ENCODE peak calls at places on chromosomes 11 and 22, in four cellular contexts. L is HepG2, C is HEK293T, V is GM12878. J is an unnamed sample.

GRCh38 chr22:48953103-48953720 is 874.5 kb downstream of the BRD1 start:
- DNase-seq in V (no peak), C (no peak), L (no peak), J (no peak)

GRCh38 chr11:57874981-57875380 is 113.4 kb downstream of the CTNND1 start:
- DNase-seq in L (no peak), C (no peak), V (no peak), J (no peak)

GRCh38 chr11:3855808-3856491 is 486 bp downstream of the STIM1 start:
- DNase-seq in L (no peak), V (no peak), C (no peak), J (peak; percentile 60)

GRCh38 chr11:119545978-119546915 is 123.3 kb upstream of the THY1 start:
- DNase-seq in C (no peak), V (no peak), L (no peak), J (no peak)

GRCh38 chr11:72864692-72865655 is 50.8 kb downstream of the ATG16L2 start:
- DNase-seq in L (no peak), C (no peak), V (no peak), J (no peak)

GRCh38 chr11:117979481-117980211 is 6.5 kb upstream of the IL10RA start:
- DNase-seq in V (peak; percentile 82), L (no peak), C (no peak), J (peak; percentile 11)

GRCh38 chr11:95149659-95150294 is 60.1 kb downstream of the ENDOD1 start:
- DNase-seq in V (no peak), C (no peak), L (peak; percentile 91), J (no peak)

GRCh38 chr22:46093796-46094195 is 56.5 kb upstream of the PPARA start:
- DNase-seq in V (no peak), L (no peak), C (no peak), J (no peak)

GRCh38 chr11:73189315-73189714 is 28.8 kb upstream of the P2RY2 start:
- DNase-seq in V (peak; percentile 57), L (no peak), C (no peak), J (no peak)

GRCh38 chr11:61507012-61507768 is 1.4 kb upstream of the LRRC10B start:
- DNase-seq in C (no peak), L (no peak), V (no peak), J (no peak)

GRCh38 chr22:43850529-43850928 is 11.8 kb downstream of the SULT4A1 start:
- DNase-seq in L (no peak), C (no peak), V (no peak), J (no peak)

GRCh38 chr11:63510360-63511130 is 4.7 kb downstream of the LGALS12 start:
- DNase-seq in L (no peak), V (no peak), C (no peak), J (no peak)

GRCh38 chr11:14413307-14414072 is 54.5 kb upstream of the RRAS2 start:
- DNase-seq in C (peak; percentile 32), L (no peak), V (no peak), J (peak; percentile 64)

GRCh38 chr11:47768090-47768620 is 1.0 kb upstream of the FNBP4 start:
- DNase-seq in V (no peak), L (no peak), C (peak; percentile 58), J (peak; percentile 23)

GRCh38 chr11:12717851-12718291 is 43.6 kb downstream of the TEAD1 start:
- DNase-seq in C (no peak), L (no peak), V (peak; percentile 74), J (no peak)

GRCh38 chr11:63608353-63609345 is 5.6 kb downstream of the PLAAT3 start:
- DNase-seq in L (no peak), V (no peak), C (no peak), J (no peak)

GRCh38 chr11:59756845-59757244 is 1.7 kb downstream of the STX3 start:
- DNase-seq in C (no peak), V (no peak), L (no peak), J (peak; percentile 64)

GRCh38 chr11:83819936-83820549 is 533.9 kb upstream of the CCDC90B start:
- DNase-seq in C (peak; percentile 20), L (peak; percentile 43), V (no peak), J (peak; percentile 39)

GRCh38 chr22:39718206-39718605 is 147.7 kb downstream of the CACNA1I start:
- DNase-seq in L (no peak), V (no peak), C (no peak), J (no peak)

GRCh38 chr22:46110215-46110614 is 40.1 kb upstream of the PPARA start:
- DNase-seq in C (no peak), V (no peak), L (no peak), J (peak; percentile 58)

GRCh38 chr22:29727248-29727551 is 7.4 kb downstream of the CABP7 start:
- DNase-seq in C (peak; percentile 73), L (peak; percentile 33), V (no peak), J (peak; percentile 89)

GRCh38 chr11:15941206-15941770 is 415.1 kb downstream of the SOX6 start:
- DNase-seq in L (no peak), C (no peak), V (no peak), J (peak; percentile 76)

GRCh38 chr11:62925308-62925707 is 4.1 kb upstream of the CHRM1 start:
- DNase-seq in C (no peak), V (no peak), L (no peak), J (no peak)

GRCh38 chr11:27977031-27977430 is 130.9 kb downstream of the KIF18A start:
- DNase-seq in V (no peak), C (no peak), L (no peak), J (no peak)

GRCh38 chr11:83249972-83250593 is 36.1 kb downstream of the CCDC90B start:
- DNase-seq in C (peak; percentile 32), L (peak; percentile 24), V (no peak), J (peak; percentile 52)

GRCh38 chr22:35604671-35605457 is 12.3 kb downstream of the MB start:
- DNase-seq in L (no peak), V (no peak), C (no peak), J (peak; percentile 14)

GRCh38 chr22:44168206-44168605 is 12.5 kb upstream of the PARVG start:
- DNase-seq in L (no peak), V (no peak), C (no peak), J (no peak)

GRCh38 chr11:127675602-127676001 is 675.0 kb upstream of the KIRREL3 start:
- DNase-seq in V (no peak), C (no peak), L (no peak), J (no peak)

GRCh38 chr11:79768343-79768742 is 327.5 kb upstream of the TENM4 start:
- DNase-seq in L (no peak), V (no peak), C (no peak), J (no peak)

GRCh38 chr11:95363189-95363588 is 132.2 kb upstream of the SESN3 start:
- DNase-seq in V (no peak), C (no peak), L (no peak), J (no peak)

GRCh38 chr11:115085461-115086220 is 407.3 kb downstream of the NXPE2 start:
- DNase-seq in C (no peak), V (no peak), L (no peak), J (no peak)

GRCh38 chr22:19258371-19258770 is 33.1 kb downstream of the CLTCL1 start:
- DNase-seq in V (no peak), L (no peak), C (no peak), J (no peak)

GRCh38 chr11:126501641-126502040 is 146.2 kb downstream of the ST3GAL4 start:
- DNase-seq in L (no peak), C (no peak), V (no peak), J (no peak)

GRCh38 chr11:76623171-76623883 is 47.2 kb downstream of the LRRC32 start:
- DNase-seq in C (no peak), V (no peak), L (no peak), J (peak; percentile 18)

GRCh38 chr11:31050061-31050790 is 319.3 kb downstream of the DCDC1 start:
- DNase-seq in C (no peak), L (no peak), V (no peak), J (no peak)

GRCh38 chr11:109892321-109892794 is 200.8 kb upstream of the ZC3H12C start:
- DNase-seq in V (no peak), C (no peak), L (no peak), J (peak; percentile 30)

GRCh38 chr11:109898592-109898991 is 194.6 kb upstream of the ZC3H12C start:
- DNase-seq in V (no peak), L (no peak), C (no peak), J (no peak)

DNA sequence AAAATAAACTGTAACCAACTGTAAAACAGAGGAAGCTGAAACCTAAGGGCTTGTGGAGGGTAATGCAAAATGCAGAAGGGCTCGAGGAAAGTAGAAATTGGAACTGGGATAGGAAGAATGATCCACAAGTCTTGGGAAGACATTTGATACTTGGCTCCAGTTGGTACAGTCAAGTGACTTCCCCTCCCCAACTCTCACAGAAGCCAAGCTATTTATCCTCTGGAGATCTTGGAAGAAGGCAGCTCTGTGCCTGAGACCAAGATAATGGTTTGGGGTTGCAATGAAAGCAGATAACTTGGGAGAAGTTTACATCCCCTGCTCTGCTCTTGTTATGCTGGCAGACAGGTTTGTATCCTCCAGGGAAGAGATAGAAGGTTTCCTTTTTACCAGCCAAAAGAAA is 198.9 kb upstream of the ZC3H12C start:
- DNase-seq in V (no peak), C (no peak), L (no peak), J (peak; percentile 21)
- TF ChIP-seq FOXK2 in V (no peak), C (no peak), L (no peak), J (no peak)

GRCh38 chr11:19817265-19817851 is 104.7 kb downstream of the NAV2 start:
- DNase-seq in C (no peak), L (no peak), V (no peak), J (no peak)
- TF ChIP-seq FOXK2 in C (no peak), L (no peak), V (no peak), J (no peak)

DNA sequence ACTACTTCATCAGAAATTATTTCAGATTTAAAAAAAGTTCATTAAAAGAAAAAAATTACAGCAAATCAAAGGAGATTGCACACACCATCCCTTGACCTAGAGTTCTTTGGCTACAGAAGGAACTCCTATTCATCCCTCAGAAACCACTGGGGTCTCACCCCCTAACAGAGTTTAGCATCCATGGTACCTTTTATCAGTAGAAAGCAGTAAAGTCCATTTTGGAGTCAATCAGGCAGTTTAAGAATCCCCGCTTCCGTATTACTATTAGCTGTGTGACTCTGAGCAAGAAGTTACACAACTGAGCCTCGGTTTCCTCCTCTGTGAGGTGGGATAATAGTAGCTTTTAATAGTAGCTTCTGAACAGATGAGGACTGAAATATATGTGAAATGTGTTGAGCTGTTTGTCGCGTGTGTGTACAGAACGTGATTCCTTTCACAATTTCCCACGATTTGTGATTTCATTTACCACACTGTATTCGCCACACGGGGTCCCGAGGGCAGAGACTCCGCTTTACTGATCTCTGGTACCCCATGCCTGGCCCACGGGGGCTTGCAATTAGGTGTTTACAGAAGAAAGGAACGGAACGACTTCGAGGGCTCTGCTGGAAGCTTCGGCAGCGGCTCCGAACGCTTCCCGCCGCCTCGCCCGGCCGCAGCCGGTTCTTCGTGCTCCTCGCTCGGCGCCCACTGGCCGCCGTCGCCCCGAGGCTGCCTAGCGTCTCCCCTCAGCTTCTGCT is 72.5 kb upstream of the ZBED5 start:
- DNase-seq in C (no peak), V (no peak), L (no peak), J (no peak)
- TF ChIP-seq FOXK2 in C (no peak), V (no peak), L (no peak), J (no peak)

GRCh38 chr11:86115542-86116385 is 46.9 kb upstream of the PICALM start:
- DNase-seq in V (no peak), C (no peak), L (no peak), J (no peak)
- TF ChIP-seq FOXK2 in V (no peak), C (no peak), L (no peak), J (no peak)

GRCh38 chr22:42334875-42335512 is 64.5 kb upstream of the TCF20 start:
- DNase-seq in C (no peak), L (no peak), V (no peak), J (no peak)
- TF ChIP-seq FOXK2 in C (no peak), L (no peak), V (no peak), J (no peak)

GRCh38 chr11:64787526-64788320 is 9.4 kb upstream of the SF1 start:
- DNase-seq in V (no peak), L (peak; percentile 41), C (peak; percentile 75), J (peak; percentile 85)
- TF ChIP-seq FOXK2 in V (no peak), L (no peak), C (no peak), J (no peak)